ENCODE peak calls at places on chromosomes 2 and 18, in six cellular contexts. M, R, H, T, F and C are unnamed samples. For H3K9me3, the result is how much of the 10 kb centered on the place peaks cover.

GRCh38 chr2:620456-621302 is 56.5 kb downstream of the TMEM18 start:
- DNase-seq in R (no peak), F (no peak), M (no peak), H (no peak), T (no peak), C (no peak)

GRCh38 chr2:169362346-169363026 is at the start of gene LRP2:
- DNase-seq in F (no peak), T (peak), H (no peak), R (no peak), M (no peak), C (no peak)

GRCh38 chr2:224764565-224765236 is 48.5 kb upstream of the CCDC195 start:
- DNase-seq in F (no peak), M (peak), H (no peak), R (no peak), T (no peak), C (no peak)

GRCh38 chr18:48139427-48140347 is 209.2 kb upstream of the SMAD2 start:
- DNase-seq in F (no peak), H (no peak), R (no peak), T (peak), M (no peak), C (peak)

GRCh38 chr2:69126341-69126740 is 113.4 kb downstream of the ANTXR1 start:
- DNase-seq in M (no peak), T (no peak), H (no peak), R (no peak), F (no peak), C (no peak)

GRCh38 chr2:213152065-213152794 is 818 bp upstream of the IKZF2 start:
- DNase-seq in M (no peak), T (peak), H (peak), F (peak), R (peak), C (peak)

GRCh38 chr2:28310107-28310506 is 82.6 kb upstream of the FOSL2 start:
- DNase-seq in T (no peak), F (no peak), R (no peak), H (no peak), M (no peak), C (no peak)

GRCh38 chr2:10911291-10912075 is at the start of gene KCNF1:
- DNase-seq in F (no peak), T (peak), M (no peak), H (no peak), R (no peak), C (no peak)

GRCh38 chr2:226984461-226985226 is 148.8 kb downstream of the RHBDD1 start:
- DNase-seq in F (no peak), H (peak), M (peak), T (no peak), R (no peak), C (no peak)

GRCh38 chr2:151632993-151633592 is 101.2 kb downstream of the NEB start:
- DNase-seq in M (no peak), H (peak), F (no peak), T (no peak), R (no peak), C (no peak)

GRCh38 chr2:176104338-176105077 is 2.6 kb upstream of the HOXD11 start:
- DNase-seq in M (no peak), T (peak), R (peak), F (no peak), H (no peak), C (peak)

GRCh38 chr2:42984617-42985016 is 192.2 kb upstream of the HAAO start:
- DNase-seq in H (no peak), R (peak), F (no peak), T (no peak), M (no peak), C (no peak)

GRCh38 chr2:230441188-230441897 is 25.3 kb downstream of the SP100 start:
- DNase-seq in T (no peak), M (peak), R (no peak), F (no peak), H (no peak), C (no peak)

GRCh38 chr2:199274-199966 is 64.4 kb downstream of the SH3YL1 start:
- DNase-seq in R (no peak), H (no peak), F (no peak), M (no peak), T (no peak), C (no peak)

GRCh38 chr2:162661618-162662017 is 176.9 kb downstream of the KCNH7 start:
- DNase-seq in T (no peak), R (no peak), M (no peak), F (no peak), H (no peak), C (no peak)

GRCh38 chr2:85954192-85954900 is 65.6 kb upstream of the ST3GAL5 start:
- DNase-seq in T (no peak), R (no peak), F (no peak), H (no peak), M (no peak), C (no peak)

GRCh38 chr2:159251296-159252173 is 35.0 kb downstream of the WDSUB1 start:
- DNase-seq in F (no peak), H (no peak), T (no peak), M (no peak), R (no peak), C (no peak)

GRCh38 chr18:59383831-59384230 is 24.8 kb upstream of the LMAN1 start:
- DNase-seq in R (no peak), T (no peak), M (no peak), F (no peak), H (no peak), C (no peak)

GRCh38 chr2:30208453-30208852 is 22.9 kb upstream of the LBH start:
- DNase-seq in T (peak), R (peak), F (no peak), M (no peak), H (peak), C (peak)

GRCh38 chr18:50793641-50794565 is 25.9 kb downstream of the MRO start:
- DNase-seq in F (no peak), M (no peak), T (no peak), H (no peak), R (no peak), C (no peak)

GRCh38 chr18:26764584-26764983 is 100.9 kb downstream of the AQP4 start:
- DNase-seq in F (no peak), R (no peak), M (no peak), H (no peak), T (no peak), C (no peak)

GRCh38 chr2:24313744-24314632 is 46.3 kb downstream of the ITSN2 start:
- DNase-seq in M (no peak), H (no peak), R (no peak), T (no peak), F (no peak), C (no peak)

GRCh38 chr2:99861376-99861760 is 281.0 kb downstream of the AFF3 start:
- DNase-seq in T (no peak), M (no peak), F (no peak), H (no peak), R (no peak), C (no peak)

GRCh38 chr2:178804791-178805190 is 2.4 kb downstream of the TTN start:
- DNase-seq in R (no peak), T (no peak), H (peak), M (no peak), F (no peak), C (no peak)

GRCh38 chr18:9951022-9951859 is 37.4 kb downstream of the VAPA start:
- DNase-seq in R (no peak), T (no peak), H (peak), F (no peak), M (no peak), C (no peak)

GRCh38 chr2:139518276-139518675 is 738.1 kb upstream of the NXPH2 start:
- DNase-seq in H (no peak), M (no peak), R (no peak), T (no peak), F (no peak), C (no peak)

GRCh38 chr2:207113403-207113802 is 52.3 kb downstream of the KLF7 start:
- DNase-seq in T (no peak), M (no peak), R (no peak), H (peak), F (no peak), C (no peak)

GRCh38 chr18:36298113-36298701 is 694 bp downstream of the FHOD3 start:
- DNase-seq in T (no peak), M (no peak), F (no peak), H (no peak), R (no peak), C (peak)

GRCh38 chr2:11944311-11944710 is 197.9 kb downstream of the LPIN1 start:
- DNase-seq in F (no peak), T (no peak), M (no peak), R (no peak), H (no peak), C (no peak)

GRCh38 chr2:191679818-191680600 is 2.1 kb downstream of the NABP1 start:
- DNase-seq in F (no peak), M (no peak), H (no peak), T (no peak), R (no peak), C (no peak)

GRCh38 chr2:3343012-3343411 is 34.6 kb downstream of the EIPR1 start:
- DNase-seq in R (no peak), M (no peak), F (no peak), T (no peak), H (no peak), C (no peak)

GRCh38 chr18:13549879-13550231 is 176.5 kb downstream of the FAM210A start:
- DNase-seq in M (no peak), H (no peak), R (peak), T (no peak), F (no peak), C (no peak)

GRCh38 chr2:131673400-131674173 is 145.9 kb downstream of the CCDC74A start:
- DNase-seq in T (peak), M (no peak), F (peak), H (peak), R (peak), C (peak)
- H3K4me3 ChIP-seq in T (peak), M (peak), F (peak), H (no peak), R (peak), C (peak)

DNA sequence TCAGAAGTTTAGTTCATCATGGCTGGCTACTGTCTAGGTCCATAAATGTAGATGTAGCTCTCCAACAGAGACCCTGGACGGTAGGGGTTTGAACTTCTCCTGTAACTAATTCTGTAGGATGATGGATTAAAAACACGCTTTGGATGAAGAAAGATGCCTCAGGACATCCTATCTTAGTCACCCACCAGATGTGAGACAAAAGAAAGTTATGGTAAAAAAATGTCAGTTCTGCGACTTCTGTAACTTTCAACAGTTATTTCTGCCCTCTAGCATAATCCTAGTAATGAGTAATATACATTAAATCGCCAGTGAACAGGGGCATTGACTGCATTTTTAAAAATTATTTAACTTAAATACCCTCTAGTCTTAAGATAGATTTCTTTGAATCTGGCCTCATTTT is 210.1 kb upstream of the LRATD1 start:
- DNase-seq in F (no peak), R (no peak), M (no peak), H (no peak), T (no peak), C (no peak)
- H3K9me3 ChIP-seq in F (under half), R (under half), M (under half), H (under half), T (under half), C (under half)

GRCh38 chr2:216081487-216082387 is at the start of the genes PECR and TMEM169:
- DNase-seq in R (peak), H (peak), F (peak), T (peak), M (no peak), C (peak)
- TF ChIP-seq POLR2A in R (no peak), H (peak), F (peak), T (peak), M (peak), C (peak)

GRCh38 chr2:88856409-88857135 is 165.1 kb downstream of the RPIA start:
- DNase-seq in R (no peak), H (no peak), T (no peak), M (no peak), F (no peak), C (no peak)
- H3K4me3 ChIP-seq in R (no peak), H (no peak), T (no peak), M (no peak), F (no peak), C (no peak)

GRCh38 chr2:2158176-2158826 is 172.8 kb downstream of the MYT1L start:
- DNase-seq in H (no peak), M (no peak), F (no peak), T (no peak), R (no peak), C (no peak)
- H3K9me3 ChIP-seq in H (under half), M (under half), F (under half), T (under half), R (under half), C (under half)

DNA sequence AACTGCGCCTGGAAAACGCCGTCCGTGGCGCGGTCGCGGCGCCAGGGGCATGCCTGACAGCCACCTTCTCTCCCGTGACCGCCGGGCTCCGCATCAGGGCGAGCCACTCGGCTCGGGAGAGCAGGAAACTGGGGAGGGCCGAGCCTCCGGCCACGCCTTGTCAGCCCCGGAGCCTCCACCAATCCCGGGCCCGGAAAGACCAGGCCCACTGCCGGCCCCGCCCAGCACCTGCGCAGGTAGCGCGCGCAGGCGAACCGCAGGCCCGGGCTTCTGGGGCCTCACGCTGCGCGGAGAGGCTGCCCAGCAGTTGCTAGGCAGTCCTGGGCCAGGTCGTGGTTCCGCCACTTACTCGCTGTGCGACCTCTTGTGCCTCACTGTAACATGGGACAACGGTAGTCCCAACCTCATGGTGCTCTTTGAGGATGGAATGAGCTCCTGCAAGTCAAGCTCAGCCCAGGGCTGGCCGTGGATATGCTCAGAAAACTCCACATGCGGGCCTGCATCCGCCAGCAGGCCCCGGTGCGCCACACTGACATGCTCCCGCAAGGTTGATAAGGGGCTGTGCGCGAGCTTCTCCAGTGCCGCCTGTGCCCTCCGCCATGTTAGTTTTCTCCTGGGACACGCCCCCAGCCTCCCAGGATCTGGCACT is 97.1 kb downstream of the INHBB start:
- DNase-seq in T (peak), R (no peak), F (no peak), M (no peak), H (peak), C (no peak)
- TF ChIP-seq POLR2A in T (no peak), R (peak), F (no peak), M (no peak), H (no peak), C (no peak)

DNA sequence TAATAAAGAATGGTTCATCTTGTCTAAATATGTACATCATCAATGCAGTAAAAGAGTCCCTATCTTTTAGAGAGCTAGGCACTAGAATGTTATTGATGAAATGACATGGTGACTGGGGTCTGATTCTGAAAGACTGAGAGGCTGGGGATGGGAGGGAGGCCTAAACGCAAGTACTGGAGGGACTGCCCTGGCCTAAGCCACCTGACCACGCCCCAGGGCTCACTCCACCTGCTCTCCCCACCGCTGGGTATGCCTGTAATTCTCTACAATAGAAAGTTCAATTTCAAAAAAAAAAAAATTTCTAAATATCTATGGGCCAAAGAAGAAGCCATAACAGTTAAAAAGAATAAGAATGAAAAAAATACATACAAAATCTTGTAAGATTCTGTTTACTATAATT is 194.0 kb downstream of the HDAC4 start:
- DNase-seq in H (no peak), R (no peak), T (no peak), F (no peak), M (no peak), C (peak)
- H3K4me3 ChIP-seq in H (no peak), R (no peak), T (no peak), F (no peak), M (no peak), C (no peak)

GRCh38 chr18:78305789-78306188 is 673.8 kb upstream of the SALL3 start:
- DNase-seq in F (no peak), R (no peak), H (no peak), T (no peak), M (no peak), C (no peak)

GRCh38 chr18:78304199-78304826 is 675.3 kb upstream of the SALL3 start:
- DNase-seq in M (no peak), H (no peak), F (no peak), R (no peak), T (no peak), C (no peak)

GRCh38 chr18:78309307-78309706 is 670.3 kb upstream of the SALL3 start:
- DNase-seq in R (no peak), T (no peak), M (no peak), F (no peak), H (no peak), C (no peak)

DNA sequence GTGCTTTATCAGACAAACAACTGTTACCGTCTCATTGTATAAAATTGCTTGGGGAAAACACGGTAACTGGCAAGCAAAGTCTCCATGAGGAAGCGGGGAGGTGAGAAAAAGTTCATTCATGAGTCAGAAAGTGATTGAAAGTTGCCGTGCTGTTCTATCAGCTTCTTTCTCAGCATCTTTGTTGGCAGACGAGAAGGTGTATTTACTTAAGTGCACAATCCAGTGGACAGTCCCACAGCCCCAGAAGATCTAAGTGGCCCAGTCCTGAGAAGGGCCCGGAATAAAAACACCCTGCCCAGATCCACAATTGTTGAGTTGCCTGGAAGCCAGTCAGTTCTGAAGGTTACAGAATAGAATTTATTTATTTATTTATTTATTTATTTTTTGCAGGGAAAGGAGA is 676.1 kb upstream of the SALL3 start:
- DNase-seq in F (no peak), R (no peak), H (no peak), M (no peak), T (no peak), C (no peak)
- H3K9me3 ChIP-seq in F (under half), R (under half), H (under half), M (under half), T (under half), C (under half)

GRCh38 chr2:219252084-219252483 is 959 bp upstream of the TUBA4B start:
- DNase-seq in T (no peak), M (no peak), R (no peak), H (no peak), F (no peak), C (no peak)

GRCh38 chr2:219254590-219255219 is 987 bp upstream of the TUBA4A start:
- DNase-seq in M (no peak), H (no peak), R (no peak), F (no peak), T (no peak), C (no peak)

GRCh38 chr2:219252570-219252899 is 508 bp upstream of the TUBA4B start:
- DNase-seq in F (no peak), M (no peak), H (peak), T (no peak), R (no peak), C (no peak)

GRCh38 chr2:219252900-219253752 is at the start of gene TUBA4B:
- DNase-seq in F (no peak), M (no peak), H (peak), T (peak), R (no peak), C (peak)

GRCh38 chr2:219253753-219254589 is at the start of gene TUBA4A:
- DNase-seq in M (no peak), H (peak), T (peak), R (peak), F (peak), C (peak)
- TF ChIP-seq POLR2A in M (peak), H (peak), T (peak), R (peak), F (peak), C (peak)

DNA sequence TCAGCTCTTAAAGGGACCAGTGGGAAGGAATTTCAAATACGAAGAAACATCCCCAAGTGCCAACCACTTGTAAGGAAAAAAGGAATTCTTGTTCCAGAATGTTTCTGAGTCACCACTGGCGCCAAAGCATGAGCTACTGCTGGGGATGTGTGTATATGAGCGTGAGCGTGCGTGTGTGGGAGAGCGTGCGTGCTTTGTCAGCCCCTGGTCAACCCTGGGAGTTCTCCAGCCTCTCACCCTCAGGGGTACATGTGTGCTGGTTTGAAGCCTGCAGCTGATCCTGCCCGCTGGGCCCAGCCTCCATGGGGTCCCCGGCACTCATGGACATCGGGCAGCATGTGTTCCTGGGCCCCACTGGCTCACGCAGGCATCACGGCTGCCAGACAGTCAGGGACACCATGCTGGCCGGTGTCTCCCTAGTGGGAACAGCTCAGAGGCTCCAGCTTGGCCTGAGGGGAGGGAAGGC is 17.1 kb downstream of the HS6ST1 start:
- DNase-seq in R (no peak), F (no peak), H (no peak), M (no peak), T (no peak), C (no peak)
- H3K4me3 ChIP-seq in R (no peak), F (no peak), H (no peak), M (no peak), T (no peak), C (no peak)